ENCODE peak calls at places on chromosome 19, in five cellular contexts. L is SK-N-SH, M is K562, R is HepG2, W is GM12878. C is an unnamed sample.

GRCh38 chr19:13962738-13963602 is 10.7 kb downstream of the DCAF15 start:
- DNase-seq in L (no peak), M (no peak), R (no peak), W (no peak), C (no peak)

GRCh38 chr19:16040642-16041041 is 35.7 kb upstream of the TPM4 start:
- DNase-seq in L (no peak), M (no peak), R (peak), W (no peak), C (no peak)

GRCh38 chr19:28691683-28692082 is 521.3 kb downstream of the UQCRFS1 start:
- DNase-seq in L (no peak), M (no peak), R (no peak), W (no peak), C (no peak)

GRCh38 chr19:43908659-43909058 is 26.4 kb downstream of the ZNF45 start:
- DNase-seq in L (no peak), M (no peak), R (no peak), W (no peak), C (no peak)

GRCh38 chr19:1189419-1189818 is 15.4 kb upstream of the SBNO2 start:
- DNase-seq in L (no peak), M (peak), R (no peak), W (no peak), C (no peak)

GRCh38 chr19:6086081-6086858 is 24.0 kb downstream of the RFX2 start:
- DNase-seq in L (no peak), M (no peak), R (no peak), W (no peak), C (no peak)

GRCh38 chr19:6903446-6903845 is 16.1 kb downstream of the ADGRE1 start:
- DNase-seq in L (no peak), M (no peak), R (no peak), W (no peak), C (no peak)

GRCh38 chr19:15015946-15016542 is 33.2 kb upstream of the CASP14 start:
- DNase-seq in L (no peak), M (peak), R (peak), W (no peak), C (peak)

GRCh38 chr19:49097453-49098288 is 12.4 kb downstream of the SNRNP70 start:
- DNase-seq in L (peak), M (peak), R (peak), W (no peak), C (peak)

GRCh38 chr19:29318581-29318980 is 105.6 kb upstream of the UQCRFS1 start:
- DNase-seq in L (no peak), M (no peak), R (no peak), W (no peak), C (no peak)

GRCh38 chr19:12996542-12997094 is 1.3 kb downstream of the NFIX start:
- DNase-seq in L (peak), M (peak), R (peak), W (no peak), C (no peak)

GRCh38 chr19:36605101-36605838 is at the start of gene ZNF382:
- DNase-seq in L (peak), M (no peak), R (peak), W (peak), C (peak)

GRCh38 chr19:47226426-47227346 is 4.3 kb downstream of the BBC3 start:
- DNase-seq in L (peak), M (peak), R (peak), W (peak), C (peak)

GRCh38 chr19:4972509-4973230 is 3.8 kb downstream of the KDM4B start:
- DNase-seq in L (peak), M (no peak), R (peak), W (no peak), C (no peak)

GRCh38 chr19:52923782-52924593 is 760 bp upstream of the ZNF888 start:
- DNase-seq in L (no peak), M (peak), R (peak), W (no peak), C (peak)

DNA sequence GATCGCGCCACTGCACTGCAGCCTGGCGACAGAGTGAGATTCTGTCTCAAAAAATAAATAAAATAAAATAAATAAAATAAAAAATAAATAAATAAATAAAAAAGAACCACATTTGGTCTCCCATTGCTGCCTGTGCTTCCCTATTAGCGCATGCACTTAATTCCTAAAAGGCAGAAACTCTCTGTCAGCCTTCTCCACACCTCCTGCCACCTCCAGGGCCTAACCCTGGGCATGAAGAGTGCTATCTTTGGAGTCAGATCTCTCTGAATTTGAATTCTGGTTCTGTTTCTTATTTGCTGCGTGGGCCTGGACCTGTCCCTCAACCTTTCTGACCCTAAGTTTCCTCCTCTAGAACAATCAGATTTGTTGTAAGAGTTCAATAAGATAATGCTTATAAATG is 11.3 kb downstream of the NCAN start:
- DNase-seq in L (no peak), M (no peak), R (no peak), W (no peak), C (no peak)
- H3K27ac ChIP-seq in L (no peak), M (no peak), R (no peak), W (no peak), C (no peak)

GRCh38 chr19:10552596-10553053 is 8.9 kb downstream of the ATG4D start:
- DNase-seq in L (peak), M (peak), R (no peak), W (no peak), C (no peak)

GRCh38 chr19:10555613-10555979 is 10.2 kb downstream of the KRI1 start:
- DNase-seq in L (no peak), M (no peak), R (no peak), W (no peak), C (no peak)

GRCh38 chr19:10554760-10555612 is 10.8 kb downstream of the KRI1 start:
- DNase-seq in L (no peak), M (no peak), R (no peak), W (no peak), C (no peak)

GRCh38 chr19:10553087-10553667 is 9.5 kb downstream of the ATG4D start:
- DNase-seq in L (no peak), M (no peak), R (no peak), W (no peak), C (no peak)

GRCh38 chr19:10553943-10554381 is 10.3 kb downstream of the ATG4D start:
- DNase-seq in L (no peak), M (no peak), R (no peak), W (peak), C (no peak)
- TF ChIP-seq REST in L (no peak), M (no peak), R (no peak), W (no peak), C (peak)

DNA sequence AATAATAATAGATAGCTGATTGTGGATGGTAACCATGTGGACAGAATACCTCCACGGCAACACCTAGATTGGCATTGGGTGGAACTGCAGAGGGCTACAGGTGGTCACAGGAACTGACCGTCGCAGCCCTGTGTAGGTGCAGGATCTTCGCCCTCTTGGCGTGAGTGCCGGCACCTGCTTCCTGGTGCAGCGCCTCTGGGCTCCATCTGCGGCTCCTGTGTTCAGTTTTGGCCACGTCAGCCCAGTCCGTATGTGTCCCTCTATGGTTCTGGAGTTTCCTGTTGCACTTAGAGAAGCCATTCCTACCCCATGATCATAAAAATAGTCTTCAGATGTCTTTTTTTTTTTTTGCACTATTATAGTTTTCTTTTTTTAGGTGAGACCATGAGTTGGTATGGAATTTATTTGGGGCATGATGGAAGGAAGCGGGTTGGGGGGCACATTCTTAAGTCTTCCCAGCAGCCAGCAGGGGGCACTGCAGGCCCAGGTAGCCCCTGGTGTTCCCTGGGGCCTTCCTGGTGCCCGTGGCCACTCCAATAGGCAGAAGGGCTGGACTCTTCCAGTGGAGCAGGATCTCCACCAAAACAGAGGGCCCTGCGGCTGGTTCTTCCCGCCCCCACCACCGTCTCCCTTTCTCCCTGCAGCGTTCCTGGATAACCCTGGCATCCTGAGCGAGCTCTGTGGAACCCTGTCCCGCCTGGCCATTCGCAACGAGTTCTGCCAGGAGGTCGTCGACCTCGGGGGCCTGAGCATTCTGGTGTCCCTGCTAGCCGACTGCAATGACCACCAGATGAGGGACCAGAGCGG is 10.1 kb upstream of the SLC25A42 start:
- DNase-seq in L (peak), M (peak), R (peak), W (no peak), C (no peak)
- TF ChIP-seq GABPA in L (no peak), M (no peak), R (no peak), W (no peak), C (no peak)

DNA sequence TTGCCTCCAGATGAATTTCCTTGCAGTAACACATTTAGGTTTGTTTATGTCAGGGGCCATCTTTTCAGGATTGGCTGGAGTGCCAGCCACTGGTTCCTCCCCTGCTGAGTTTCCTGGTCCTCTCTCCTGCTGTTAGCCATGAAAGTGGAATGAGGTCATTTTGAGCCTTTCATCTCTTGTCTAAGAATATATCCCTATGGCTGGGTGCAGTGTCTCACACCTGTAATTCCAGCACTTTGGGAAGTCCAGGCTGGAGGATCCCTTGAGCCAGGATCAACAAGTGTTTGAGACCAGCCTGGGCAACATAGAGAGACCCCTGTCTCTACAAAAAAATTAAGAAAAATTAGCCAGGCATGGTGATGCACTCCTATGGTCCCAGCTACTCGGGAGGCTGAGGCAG is 20.7 kb downstream of the SMARCA4 start:
- DNase-seq in L (no peak), M (no peak), R (no peak), W (no peak), C (no peak)
- H3K27ac ChIP-seq in L (no peak), M (no peak), R (no peak), W (no peak), C (no peak)

GRCh38 chr19:33390120-33390907 is 16.8 kb downstream of the CEBPG start:
- DNase-seq in L (peak), M (no peak), R (no peak), W (no peak), C (no peak)

GRCh38 chr19:33388231-33388816 is 14.8 kb downstream of the CEBPG start:
- DNase-seq in L (peak), M (no peak), R (no peak), W (no peak), C (no peak)

GRCh38 chr19:33390908-33391630 is 17.6 kb downstream of the CEBPG start:
- DNase-seq in L (peak), M (no peak), R (no peak), W (no peak), C (no peak)

GRCh38 chr19:33388817-33389573 is 15.5 kb downstream of the CEBPG start:
- DNase-seq in L (peak), M (no peak), R (no peak), W (no peak), C (no peak)

DNA sequence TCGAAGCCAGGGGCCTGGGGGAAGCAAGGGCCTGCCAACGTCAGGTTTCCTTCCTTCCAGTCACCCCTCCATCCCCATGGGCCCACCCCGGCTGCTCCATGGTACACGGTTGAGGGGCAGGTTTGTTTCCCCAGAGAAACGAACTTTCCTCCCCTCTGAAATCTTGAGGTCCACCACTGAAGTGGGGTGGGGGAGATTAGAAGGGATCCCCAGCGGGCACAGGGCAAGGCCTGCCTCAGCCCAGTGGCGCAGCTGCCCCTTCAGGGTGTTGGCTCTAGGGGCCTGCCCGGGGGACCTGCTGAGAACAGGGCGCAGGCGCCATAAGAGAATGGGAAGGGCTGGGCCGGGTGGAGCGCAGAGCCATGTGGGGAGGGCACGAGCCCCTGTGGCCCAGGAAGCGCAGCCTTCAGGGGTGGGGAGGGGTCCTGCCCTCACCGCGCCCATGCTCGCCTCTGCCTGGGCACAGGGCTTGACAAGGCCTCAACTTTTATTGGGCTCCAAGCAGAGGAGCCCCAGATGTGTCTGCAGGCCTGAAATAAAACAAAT is 16.1 kb downstream of the CEBPG start:
- DNase-seq in L (peak), M (no peak), R (no peak), W (no peak), C (no peak)
- TF ChIP-seq REST in L (no peak), M (no peak), R (no peak), W (no peak), C (no peak)

DNA sequence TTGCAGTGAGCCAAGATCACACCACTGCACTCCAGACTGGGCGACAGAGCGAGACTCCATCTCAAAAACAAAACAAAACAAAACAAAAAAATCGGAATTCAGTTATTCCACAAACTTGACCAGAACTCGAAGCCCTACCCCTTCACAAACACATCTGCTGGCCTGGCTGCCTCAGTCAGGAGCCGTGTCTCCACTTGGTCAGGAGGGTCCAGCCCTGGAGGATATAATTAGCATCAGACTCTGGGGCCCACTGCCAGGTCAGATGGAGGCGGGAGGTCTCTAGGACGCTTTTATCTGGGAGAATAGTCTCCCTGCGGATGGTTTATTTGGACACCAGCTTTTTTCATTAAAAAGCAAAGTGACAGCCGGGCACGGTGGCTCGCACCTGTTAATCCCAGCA is 8.0 kb downstream of the ELL start:
- DNase-seq in L (peak), M (no peak), R (no peak), W (no peak), C (no peak)
- TF ChIP-seq GABPA in L (no peak), M (no peak), R (no peak), W (no peak), C (no peak)

GRCh38 chr19:37654118-37654517 is 1.1 kb downstream of the ZFP30 start:
- DNase-seq in L (peak), M (no peak), R (no peak), W (no peak), C (no peak)
- H3K27ac ChIP-seq in L (peak), M (peak), R (peak), W (peak), C (peak)

GRCh38 chr19:18058208-18059009 is 28.3 kb downstream of the IL12RB1 start:
- DNase-seq in L (peak), M (peak), R (peak), W (no peak), C (peak)
- TF ChIP-seq REST in L (no peak), M (no peak), R (no peak), W (no peak), C (no peak)

GRCh38 chr19:55172741-55173140 is 6.3 kb upstream of the DNAAF3 start:
- DNase-seq in L (no peak), M (no peak), R (no peak), W (no peak), C (no peak)
- TF ChIP-seq GABPA in L (no peak), M (no peak), R (no peak), W (no peak), C (no peak)